ENCODE peak calls at places on chromosomes 12 and 14, in seven cellular contexts. X is MCF 10A; V is NCI-H1694 treated with DMSO at 0.1 percent for 48 hours; Y is stimulated activated CD4-positive, alpha-beta T cell treated with anti-CD3 and anti-CD28 coated beads, Interleukin-4, amount 100 ng/mL, for 4 hours; B is G401; I is GM10248; H is cardiac muscle cell. G is an unnamed sample.
A peak's percentile ranks its signal among the peaks of the same experiment; 100 is the strongest.

GRCh38 chr12:164207-164606 is 49.8 kb downstream of the SLC6A12 start:
- DNase-seq in V (no peak), X (no peak), H (no peak), B (no peak), Y (no peak), I (no peak), G (no peak)

GRCh38 chr12:13948631-13949030 is 32.8 kb downstream of the GRIN2B start:
- DNase-seq in H (no peak), B (no peak), I (no peak), Y (no peak), V (no peak), X (no peak), G (no peak)

GRCh38 chr12:27198036-27198435 is 46.0 kb upstream of the STK38L start:
- DNase-seq in B (no peak), Y (no peak), H (no peak), V (no peak), X (no peak), I (no peak), G (peak; percentile 57)

GRCh38 chr14:92955381-92955780 is 32.4 kb downstream of the CHGA start:
- DNase-seq in V (no peak), H (no peak), Y (no peak), I (no peak), B (no peak), X (no peak), G (no peak)

GRCh38 chr12:57687862-57688261 is 6.1 kb upstream of the OS9 start:
- DNase-seq in B (no peak), I (no peak), H (no peak), X (no peak), Y (no peak), V (no peak), G (no peak)

GRCh38 chr12:33012226-33012625 is 115.6 kb upstream of the PKP2 start:
- DNase-seq in Y (no peak), H (no peak), B (no peak), I (no peak), X (no peak), V (no peak), G (no peak)

GRCh38 chr12:5022465-5023061 is 21.1 kb upstream of the KCNA5 start:
- DNase-seq in I (peak; percentile 84), V (peak; percentile 65), H (peak; percentile 69), Y (peak; percentile 19), B (peak; percentile 86), X (peak; percentile 46), G (peak; percentile 77)

GRCh38 chr12:26121841-26122680 is 2.8 kb downstream of the BHLHE41 start:
- DNase-seq in I (peak; percentile 42), X (peak; percentile 8), V (no peak), H (peak; percentile 38), Y (peak; percentile 29), B (no peak), G (no peak)

GRCh38 chr14:23148596-23149249 is 29.7 kb upstream of the CEBPE start:
- DNase-seq in X (no peak), H (no peak), B (no peak), I (no peak), Y (no peak), V (no peak), G (no peak)

GRCh38 chr14:24098927-24099813 is 5.1 kb downstream of the PCK2 start:
- DNase-seq in X (no peak), I (no peak), H (no peak), V (no peak), Y (no peak), B (no peak), G (no peak)

GRCh38 chr14:59320771-59321170 is 132.3 kb downstream of the DAAM1 start:
- DNase-seq in X (peak; percentile 32), B (no peak), V (no peak), Y (no peak), I (no peak), H (no peak), G (no peak)